ENCODE peak calls at places on chromosomes 13 and 19, in five cellular contexts. P is H1, B is tibial nerve, T is suprapubic skin, K is ovary. N is an unnamed sample. For H3K4me1, the result is how much of the 10 kb centered on the place peaks cover.

GRCh38 chr19:35493971-35494370 is 3.7 kb upstream of the KRTDAP start:
- DNase-seq in K (no peak), T (no peak), P (no peak), B (no peak), N (no peak)

GRCh38 chr13:55573565-55573964 is 1567.2 kb upstream of the PRR20A start:
- DNase-seq in B (no peak), K (no peak), T (no peak), P (no peak), N (no peak)

GRCh38 chr19:11091343-11092153 is 2.3 kb downstream of the LDLR start:
- DNase-seq in B (peak), P (no peak), T (peak), K (peak), N (peak)

GRCh38 chr19:58204566-58204965 is 21.7 kb downstream of the ZNF274 start:
- DNase-seq in K (no peak), P (no peak), B (no peak), T (no peak), N (no peak)

GRCh38 chr13:112877496-112877895 is 91.5 kb upstream of the MCF2L start:
- DNase-seq in T (peak), K (no peak), P (no peak), B (no peak), N (no peak)

GRCh38 chr19:14183741-14184395 is 22.1 kb downstream of the ADGRL1 start:
- DNase-seq in P (no peak), T (no peak), B (no peak), K (no peak), N (no peak)

GRCh38 chr13:25085125-25085742 is 10.7 kb upstream of the PABPC3 start:
- DNase-seq in P (no peak), K (no peak), B (no peak), T (no peak), N (peak)

GRCh38 chr13:103883152-103883551 is 816.9 kb upstream of the SLC10A2 start:
- DNase-seq in B (peak), P (peak), T (peak), K (peak), N (peak)

GRCh38 chr13:48661112-48661511 is 7.4 kb downstream of the CYSLTR2 start:
- DNase-seq in T (no peak), K (no peak), B (no peak), P (no peak), N (no peak)

GRCh38 chr19:28168557-28168956 is 1044.4 kb downstream of the UQCRFS1 start:
- DNase-seq in K (no peak), T (no peak), P (peak), B (no peak), N (no peak)

GRCh38 chr19:57675881-57676280 is 5.9 kb upstream of the ZNF551 start:
- DNase-seq in T (no peak), B (no peak), K (no peak), P (no peak), N (no peak)

GRCh38 chr19:51142119-51142518 is at the start of gene SIGLEC7:
- DNase-seq in P (no peak), K (no peak), T (no peak), B (no peak), N (no peak)
- H3K4me1 ChIP-seq in P (under half), K (under half), T (under half), B (under half), N (under half)

GRCh38 chr19:41223431-41224234 is 4.6 kb downstream of the AXL start:
- DNase-seq in T (no peak), K (no peak), P (peak), B (no peak), N (no peak)
- TF ChIP-seq EP300 in T (no peak), K (no peak), P (no peak), B (no peak), N (no peak)

GRCh38 chr19:4206818-4207484 is 22.4 kb upstream of the EBI3 start:
- DNase-seq in B (no peak), K (no peak), T (no peak), P (no peak), N (no peak)

GRCh38 chr19:4208385-4209094 is 20.8 kb upstream of the EBI3 start:
- DNase-seq in B (no peak), T (no peak), P (no peak), K (no peak), N (no peak)

GRCh38 chr19:4213116-4213515 is 16.2 kb upstream of the EBI3 start:
- DNase-seq in K (no peak), B (no peak), P (no peak), T (no peak), N (no peak)

GRCh38 chr19:4215807-4216206 is 13.5 kb upstream of the EBI3 start:
- DNase-seq in K (no peak), T (no peak), P (no peak), B (no peak), N (no peak)

GRCh38 chr19:4210166-4210731 is 19.1 kb upstream of the EBI3 start:
- DNase-seq in K (no peak), P (no peak), T (no peak), B (no peak), N (no peak)
- H3K4me1 ChIP-seq in K (under half), P (under half), T (under half), B (under half), N (under half)

GRCh38 chr19:55655648-55656040 is 809 bp downstream of the U2AF2 start:
- DNase-seq in B (no peak), P (no peak), T (no peak), K (no peak), N (no peak)

GRCh38 chr19:55653651-55654322 is 1.0 kb upstream of the U2AF2 start:
- DNase-seq in T (peak), K (peak), P (peak), B (peak), N (peak)

GRCh38 chr19:55654323-55654832 is 457 bp upstream of the U2AF2 start:
- DNase-seq in K (peak), T (peak), B (peak), P (peak), N (peak)

GRCh38 chr19:55656552-55656951 is 1.7 kb downstream of the U2AF2 start:
- DNase-seq in K (no peak), B (no peak), P (no peak), T (no peak), N (no peak)

GRCh38 chr19:55654833-55655647 is at the start of gene U2AF2:
- DNase-seq in P (no peak), B (peak), T (peak), K (peak), N (peak)
- TF ChIP-seq EP300 in P (no peak), B (no peak), T (no peak), K (no peak), N (no peak)

DNA sequence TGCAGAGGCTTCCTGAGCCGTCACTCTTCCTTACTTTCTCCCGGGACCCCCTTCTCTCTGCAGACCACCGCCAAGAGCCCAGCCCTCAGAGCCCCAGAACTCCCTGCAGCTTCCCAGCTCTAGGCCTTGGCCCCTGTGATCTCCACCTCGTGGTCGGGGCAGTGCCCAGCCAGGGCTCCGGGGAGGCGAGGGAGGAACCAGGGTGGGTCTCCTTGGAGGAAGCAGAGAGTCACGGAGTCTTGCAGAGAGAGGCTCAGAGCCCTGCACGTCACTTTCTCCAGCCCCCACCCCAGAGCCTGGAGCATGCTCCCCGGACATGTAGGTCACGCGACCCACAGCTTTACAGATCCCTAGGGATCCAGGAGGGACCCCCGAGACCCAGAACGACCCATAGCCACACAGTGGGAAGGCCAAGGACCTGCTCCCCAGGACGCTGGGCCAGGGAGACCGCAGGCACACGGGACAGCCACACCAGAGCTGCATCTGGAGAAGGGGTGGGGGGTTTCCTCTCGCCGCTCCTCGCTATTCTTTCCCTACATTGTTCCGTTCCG is 11.9 kb downstream of the GADD45B start:
- DNase-seq in P (no peak), T (no peak), K (no peak), B (no peak), N (no peak)
- H3K4me1 ChIP-seq in P (under half), T (under half), K (under half), B (under half), N (under half)

GRCh38 chr19:3387645-3388589 is 21.5 kb downstream of the NFIC start:
- DNase-seq in B (peak), K (peak), T (peak), P (no peak), N (peak)
- TF ChIP-seq EP300 in B (no peak), K (no peak), T (no peak), P (no peak), N (peak)

DNA sequence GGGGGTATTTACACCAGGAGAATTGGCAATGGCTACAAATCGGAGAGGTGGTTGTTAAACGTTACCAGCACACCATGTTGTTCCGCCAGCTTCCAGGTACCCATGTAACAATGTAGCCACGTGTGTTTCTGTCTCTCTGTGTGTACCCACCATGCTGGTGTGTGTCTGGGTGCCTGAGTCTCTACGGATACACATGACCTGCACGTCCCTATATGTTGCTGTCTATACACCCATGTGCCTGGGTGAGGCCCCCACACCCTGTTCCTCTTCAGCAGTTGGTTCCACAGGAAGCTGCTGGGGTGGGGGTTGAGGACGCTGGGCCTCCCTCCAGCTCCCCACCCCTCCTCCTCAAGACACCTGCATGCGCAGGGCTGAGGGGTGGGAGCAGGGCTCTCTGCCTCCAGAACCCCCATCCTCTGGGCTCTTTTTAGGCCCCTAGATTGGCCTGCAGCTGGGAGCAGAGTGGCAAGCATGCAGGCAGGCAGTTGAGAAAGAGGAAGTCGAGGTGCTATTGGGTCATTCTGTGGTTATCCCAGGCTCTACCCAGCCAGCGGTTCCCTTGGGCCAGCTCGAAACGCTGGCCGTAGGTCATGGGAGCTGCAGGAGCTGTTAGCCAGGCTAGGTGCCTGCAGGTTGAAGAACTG is at the start of gene ARHGEF18:
- DNase-seq in B (no peak), K (no peak), T (peak), P (no peak), N (no peak)
- H3K4me1 ChIP-seq in B (under half), K (under half), T (under half), P (under half), N (under half)

GRCh38 chr19:47240996-47241918 is 10.3 kb upstream of the BBC3 start:
- DNase-seq in K (peak), P (peak), T (peak), B (no peak), N (peak)
- TF ChIP-seq EP300 in K (no peak), P (no peak), T (no peak), B (no peak), N (no peak)

GRCh38 chr19:38683393-38684077 is 36.1 kb downstream of the ACTN4 start:
- DNase-seq in B (no peak), T (peak), K (peak), P (peak), N (peak)
- H3K4me1 ChIP-seq in B (half or more), T (half or more), K (under half), P (under half), N (half or more)

N was measured in stomach.